ENCODE peak calls at places on chromosome 14, in seven cellular contexts. One of them, this sample, is unnamed.

GRCh38 chr14:103716899-103717411 is 1.3 kb downstream of the ZFYVE21 start:
- DNase-seq in RWPE1: no peak
- DNase-seq in choroid plexus epithelial cell: no peak
- DNase-seq in HepG2: peak; percentile 11
- DNase-seq in GM20000: no peak
- DNase-seq in GM12878: no peak
- DNase-seq in astrocyte of the cerebellum: no peak
- DNase-seq in this sample: no peak

GRCh38 chr14:71607056-71607455 is 325.2 kb upstream of the RGS6 start:
- DNase-seq in choroid plexus epithelial cell: no peak
- DNase-seq in astrocyte of the cerebellum: no peak
- DNase-seq in RWPE1: no peak
- DNase-seq in GM20000: no peak
- DNase-seq in HepG2: no peak
- DNase-seq in GM12878: no peak
- DNase-seq in this sample: no peak

GRCh38 chr14:35147711-35148110 is 25.4 kb downstream of the PRORP start:
- DNase-seq in RWPE1: no peak
- DNase-seq in choroid plexus epithelial cell: no peak
- DNase-seq in GM12878: no peak
- DNase-seq in HepG2: no peak
- DNase-seq in GM20000: no peak
- DNase-seq in astrocyte of the cerebellum: no peak
- DNase-seq in this sample: no peak

GRCh38 chr14:90500665-90501370 is 104.0 kb downstream of the CALM1 start:
- DNase-seq in choroid plexus epithelial cell: no peak
- DNase-seq in GM12878: no peak
- DNase-seq in HepG2: peak; percentile 46
- DNase-seq in GM20000: no peak
- DNase-seq in astrocyte of the cerebellum: no peak
- DNase-seq in RWPE1: no peak
- DNase-seq in this sample: no peak

GRCh38 chr14:59022144-59022543 is 166.3 kb upstream of the DAAM1 start:
- DNase-seq in choroid plexus epithelial cell: no peak
- DNase-seq in astrocyte of the cerebellum: no peak
- DNase-seq in GM12878: no peak
- DNase-seq in RWPE1: no peak
- DNase-seq in GM20000: no peak
- DNase-seq in HepG2: no peak
- DNase-seq in this sample: peak; percentile 25

GRCh38 chr14:22303589-22304195 is 285.3 kb downstream of the DAD1 start:
- DNase-seq in choroid plexus epithelial cell: peak; percentile 61
- DNase-seq in RWPE1: no peak
- DNase-seq in HepG2: no peak
- DNase-seq in GM20000: peak; percentile 24
- DNase-seq in astrocyte of the cerebellum: peak; percentile 2
- DNase-seq in GM12878: no peak
- DNase-seq in this sample: peak; percentile 15

GRCh38 chr14:86570371-86570770 is 1040.4 kb downstream of the FLRT2 start:
- DNase-seq in choroid plexus epithelial cell: no peak
- DNase-seq in HepG2: no peak
- DNase-seq in RWPE1: no peak
- DNase-seq in GM20000: no peak
- DNase-seq in astrocyte of the cerebellum: no peak
- DNase-seq in GM12878: no peak
- DNase-seq in this sample: no peak

GRCh38 chr14:90983560-90983959 is 76.9 kb downstream of the RPS6KA5 start:
- DNase-seq in GM12878: no peak
- DNase-seq in GM20000: no peak
- DNase-seq in RWPE1: no peak
- DNase-seq in choroid plexus epithelial cell: no peak
- DNase-seq in astrocyte of the cerebellum: no peak
- DNase-seq in HepG2: no peak
- DNase-seq in this sample: no peak

GRCh38 chr14:90616881-90617280 is 199.3 kb downstream of the TTC7B start:
- DNase-seq in RWPE1: no peak
- DNase-seq in GM12878: no peak
- DNase-seq in GM20000: no peak
- DNase-seq in choroid plexus epithelial cell: no peak
- DNase-seq in astrocyte of the cerebellum: no peak
- DNase-seq in HepG2: no peak
- DNase-seq in this sample: no peak

GRCh38 chr14:66476964-66477363 is 9.2 kb upstream of the CCDC196 start:
- DNase-seq in astrocyte of the cerebellum: no peak
- DNase-seq in choroid plexus epithelial cell: peak; percentile 52
- DNase-seq in HepG2: no peak
- DNase-seq in GM20000: no peak
- DNase-seq in GM12878: no peak
- DNase-seq in RWPE1: peak; percentile 6
- DNase-seq in this sample: peak; percentile 53

GRCh38 chr14:93655078-93655750 is 133.1 kb downstream of the PRIMA1 start:
- DNase-seq in GM20000: peak; percentile 35
- DNase-seq in RWPE1: peak; percentile 44
- DNase-seq in astrocyte of the cerebellum: peak; percentile 45
- DNase-seq in choroid plexus epithelial cell: peak; percentile 63
- DNase-seq in GM12878: peak; percentile 3
- DNase-seq in HepG2: peak; percentile 60
- DNase-seq in this sample: peak; percentile 72

GRCh38 chr14:22866874-22867273 is 4.7 kb upstream of the LRP10 start:
- DNase-seq in GM20000: no peak
- DNase-seq in HepG2: no peak
- DNase-seq in choroid plexus epithelial cell: no peak
- DNase-seq in GM12878: no peak
- DNase-seq in astrocyte of the cerebellum: no peak
- DNase-seq in RWPE1: no peak
- DNase-seq in this sample: no peak

GRCh38 chr14:25041898-25042297 is 8.0 kb downstream of the STXBP6 start:
- DNase-seq in GM12878: no peak
- DNase-seq in choroid plexus epithelial cell: no peak
- DNase-seq in RWPE1: no peak
- DNase-seq in astrocyte of the cerebellum: no peak
- DNase-seq in HepG2: no peak
- DNase-seq in GM20000: no peak
- DNase-seq in this sample: no peak

GRCh38 chr14:88870777-88871176 is 46.3 kb downstream of the TTC8 start:
- DNase-seq in astrocyte of the cerebellum: no peak
- DNase-seq in RWPE1: no peak
- DNase-seq in GM20000: no peak
- DNase-seq in HepG2: no peak
- DNase-seq in choroid plexus epithelial cell: no peak
- DNase-seq in GM12878: no peak
- DNase-seq in this sample: no peak

GRCh38 chr14:69693823-69694729 is 72.9 kb upstream of the SRSF5 start:
- DNase-seq in choroid plexus epithelial cell: no peak
- DNase-seq in GM12878: no peak
- DNase-seq in GM20000: no peak
- DNase-seq in RWPE1: no peak
- DNase-seq in astrocyte of the cerebellum: no peak
- DNase-seq in HepG2: peak; percentile 86
- DNase-seq in this sample: peak; percentile 23

GRCh38 chr14:68871392-68871791 is 78.5 kb upstream of the ZFP36L1 start:
- DNase-seq in astrocyte of the cerebellum: no peak
- DNase-seq in HepG2: no peak
- DNase-seq in GM20000: no peak
- DNase-seq in RWPE1: no peak
- DNase-seq in GM12878: no peak
- DNase-seq in choroid plexus epithelial cell: no peak
- DNase-seq in this sample: no peak

GRCh38 chr14:41636492-41637392 is 30.1 kb downstream of the LRFN5 start:
- DNase-seq in choroid plexus epithelial cell: peak; percentile 55
- DNase-seq in HepG2: peak; percentile 35
- DNase-seq in GM12878: no peak
- DNase-seq in astrocyte of the cerebellum: no peak
- DNase-seq in GM20000: no peak
- DNase-seq in RWPE1: no peak
- DNase-seq in this sample: no peak

GRCh38 chr14:46259536-46259935 is 392.0 kb downstream of the RPL10L start:
- DNase-seq in RWPE1: no peak
- DNase-seq in GM12878: no peak
- DNase-seq in choroid plexus epithelial cell: no peak
- DNase-seq in GM20000: no peak
- DNase-seq in HepG2: no peak
- DNase-seq in astrocyte of the cerebellum: no peak
- DNase-seq in this sample: peak; percentile 8
- TF ChIP-seq CTCF in RWPE1: no peak
- TF ChIP-seq CTCF in GM12878: no peak
- TF ChIP-seq CTCF in choroid plexus epithelial cell: no peak
- TF ChIP-seq CTCF in GM20000: no peak
- TF ChIP-seq CTCF in HepG2: no peak
- TF ChIP-seq CTCF in astrocyte of the cerebellum: no peak
- TF ChIP-seq CTCF in this sample: no peak

GRCh38 chr14:100384819-100385813 is 62.0 kb downstream of the SLC25A47 start:
- DNase-seq in GM20000: no peak
- DNase-seq in astrocyte of the cerebellum: no peak
- DNase-seq in choroid plexus epithelial cell: peak; percentile 91
- DNase-seq in RWPE1: peak; percentile 39
- DNase-seq in HepG2: peak; percentile 40
- DNase-seq in GM12878: no peak
- DNase-seq in this sample: peak; percentile 55

GRCh38 chr14:100381386-100382105 is 58.4 kb downstream of the SLC25A47 start:
- DNase-seq in RWPE1: no peak
- DNase-seq in HepG2: no peak
- DNase-seq in choroid plexus epithelial cell: peak; percentile 42
- DNase-seq in GM12878: no peak
- DNase-seq in astrocyte of the cerebellum: no peak
- DNase-seq in GM20000: no peak
- DNase-seq in this sample: no peak

GRCh38 chr14:100382106-100382455 is 58.9 kb downstream of the SLC25A47 start:
- DNase-seq in choroid plexus epithelial cell: no peak
- DNase-seq in astrocyte of the cerebellum: no peak
- DNase-seq in GM20000: no peak
- DNase-seq in GM12878: no peak
- DNase-seq in RWPE1: no peak
- DNase-seq in HepG2: no peak
- DNase-seq in this sample: no peak

GRCh38 chr14:100384277-100384676 is 61.1 kb downstream of the SLC25A47 start:
- DNase-seq in GM12878: no peak
- DNase-seq in choroid plexus epithelial cell: no peak
- DNase-seq in astrocyte of the cerebellum: no peak
- DNase-seq in RWPE1: no peak
- DNase-seq in HepG2: no peak
- DNase-seq in GM20000: no peak
- DNase-seq in this sample: no peak

GRCh38 chr14:100383727-100384158 is 60.6 kb downstream of the SLC25A47 start:
- DNase-seq in GM12878: no peak
- DNase-seq in choroid plexus epithelial cell: peak; percentile 71
- DNase-seq in RWPE1: peak; percentile 49
- DNase-seq in HepG2: peak; percentile 58
- DNase-seq in astrocyte of the cerebellum: no peak
- DNase-seq in GM20000: peak; percentile 74
- DNase-seq in this sample: peak; percentile 77
- TF ChIP-seq CTCF in GM12878: peak; percentile 90
- TF ChIP-seq CTCF in choroid plexus epithelial cell: peak; percentile 85
- TF ChIP-seq CTCF in RWPE1: peak; percentile 82
- TF ChIP-seq CTCF in HepG2: peak; percentile 95
- TF ChIP-seq CTCF in astrocyte of the cerebellum: peak; percentile 90
- TF ChIP-seq CTCF in GM20000: peak; percentile 87
- TF ChIP-seq CTCF in this sample: peak; percentile 69

DNA sequence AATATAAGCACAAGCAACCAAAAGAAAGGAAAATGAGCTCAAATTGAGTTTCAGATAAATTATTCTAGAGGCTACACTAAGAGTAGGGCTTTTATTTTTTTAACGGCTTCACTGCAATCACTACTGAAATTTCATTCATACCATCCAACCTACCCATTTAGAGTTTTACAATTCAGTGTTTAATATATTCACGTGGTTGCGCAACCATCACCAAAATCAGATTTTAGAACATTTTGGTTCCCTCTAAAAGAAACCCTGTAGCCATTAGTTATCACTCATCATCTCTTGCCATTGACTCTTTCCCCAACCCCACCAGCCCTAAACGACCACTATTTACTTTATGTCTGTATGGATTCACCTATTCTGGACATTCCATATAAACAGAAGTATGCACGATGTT is 401.5 kb downstream of the MDGA2 start:
- DNase-seq in GM12878: no peak
- DNase-seq in HepG2: no peak
- DNase-seq in choroid plexus epithelial cell: no peak
- DNase-seq in RWPE1: no peak
- DNase-seq in GM20000: no peak
- DNase-seq in astrocyte of the cerebellum: no peak
- DNase-seq in this sample: no peak
- TF ChIP-seq CTCF in GM12878: no peak
- TF ChIP-seq CTCF in HepG2: no peak
- TF ChIP-seq CTCF in choroid plexus epithelial cell: no peak
- TF ChIP-seq CTCF in RWPE1: no peak
- TF ChIP-seq CTCF in GM20000: no peak
- TF ChIP-seq CTCF in astrocyte of the cerebellum: no peak
- TF ChIP-seq CTCF in this sample: no peak

DNA sequence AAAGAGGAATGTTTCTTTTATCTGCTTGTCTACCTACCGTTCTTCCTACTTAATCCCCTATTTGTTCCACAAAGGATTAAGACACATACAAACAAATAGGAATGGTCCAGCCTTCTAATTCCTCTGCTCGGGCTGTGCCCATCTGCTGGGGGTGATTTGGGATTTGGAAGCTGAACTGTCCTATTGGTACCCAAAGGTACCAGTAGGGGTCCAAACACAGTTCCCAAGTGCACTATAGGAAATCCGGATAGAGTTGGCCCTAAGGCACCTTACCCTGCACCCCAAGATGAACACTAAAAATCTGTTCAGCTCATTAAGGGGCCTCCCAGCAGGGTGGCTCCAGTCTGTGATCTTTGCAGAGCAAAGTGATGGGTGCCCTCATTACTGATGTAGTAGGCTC is 566.9 kb downstream of the NRXN3 start:
- DNase-seq in GM12878: no peak
- DNase-seq in RWPE1: no peak
- DNase-seq in astrocyte of the cerebellum: no peak
- DNase-seq in HepG2: no peak
- DNase-seq in choroid plexus epithelial cell: no peak
- DNase-seq in GM20000: no peak
- DNase-seq in this sample: no peak
- TF ChIP-seq CTCF in GM12878: no peak
- TF ChIP-seq CTCF in RWPE1: no peak
- TF ChIP-seq CTCF in astrocyte of the cerebellum: no peak
- TF ChIP-seq CTCF in HepG2: no peak
- TF ChIP-seq CTCF in choroid plexus epithelial cell: no peak
- TF ChIP-seq CTCF in GM20000: no peak
- TF ChIP-seq CTCF in this sample: no peak

DNA sequence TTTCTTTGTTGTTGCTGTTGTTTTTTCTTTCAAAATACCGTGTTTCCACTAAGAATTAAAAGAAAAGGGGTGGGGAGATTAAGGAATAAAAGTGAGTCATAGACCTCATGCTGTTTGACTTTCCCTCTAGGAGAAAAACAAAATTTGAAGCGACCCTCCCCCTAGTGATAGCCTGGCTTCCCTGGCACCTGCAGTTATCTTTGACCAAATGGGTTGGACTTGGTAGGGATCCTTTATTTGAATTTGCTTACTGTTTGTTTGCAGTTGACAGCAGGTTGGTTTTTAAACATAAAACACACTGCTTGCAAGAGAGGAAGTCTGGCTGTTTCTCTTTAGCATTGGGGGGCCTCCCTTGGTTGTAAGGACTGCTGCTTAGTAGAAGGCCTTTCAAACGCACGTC is 14.0 kb downstream of the OTX2 start:
- DNase-seq in HepG2: no peak
- DNase-seq in GM12878: no peak
- DNase-seq in choroid plexus epithelial cell: no peak
- DNase-seq in GM20000: no peak
- DNase-seq in RWPE1: no peak
- DNase-seq in astrocyte of the cerebellum: no peak
- DNase-seq in this sample: no peak
- TF ChIP-seq CTCF in HepG2: no peak
- TF ChIP-seq CTCF in GM12878: no peak
- TF ChIP-seq CTCF in choroid plexus epithelial cell: no peak
- TF ChIP-seq CTCF in GM20000: no peak
- TF ChIP-seq CTCF in RWPE1: no peak
- TF ChIP-seq CTCF in astrocyte of the cerebellum: no peak
- TF ChIP-seq CTCF in this sample: no peak

GRCh38 chr14:60561845-60562746 is 53.1 kb downstream of the SIX6 start:
- DNase-seq in GM20000: peak; percentile 45
- DNase-seq in choroid plexus epithelial cell: peak; percentile 92
- DNase-seq in HepG2: peak; percentile 45
- DNase-seq in GM12878: peak; percentile 19
- DNase-seq in astrocyte of the cerebellum: peak; percentile 66
- DNase-seq in RWPE1: peak; percentile 46
- DNase-seq in this sample: peak; percentile 71
- TF ChIP-seq CTCF in GM20000: peak; percentile 70
- TF ChIP-seq CTCF in choroid plexus epithelial cell: peak; percentile 86
- TF ChIP-seq CTCF in HepG2: peak; percentile 81
- TF ChIP-seq CTCF in GM12878: peak; percentile 72
- TF ChIP-seq CTCF in astrocyte of the cerebellum: peak; percentile 83
- TF ChIP-seq CTCF in RWPE1: peak; percentile 39
- TF ChIP-seq CTCF in this sample: peak; percentile 61